ENCODE peak calls at places on chromosomes 13 and 19, in seven cellular contexts. Z, E, F, U, W, Y and G are unnamed samples.

GRCh38 chr19:50500060-50500752 is 10.8 kb downstream of the JOSD2 start:
- DNase-seq in Z (peak), E (no peak), F (no peak), U (peak), W (no peak), Y (no peak), G (no peak)

GRCh38 chr13:26222523-26223046 is 471 bp upstream of the RNF6 start:
- DNase-seq in Z (no peak), E (no peak), F (no peak), U (no peak), W (no peak), Y (no peak), G (no peak)

GRCh38 chr13:41565221-41565620 is 107.9 kb downstream of the RGCC start:
- DNase-seq in Z (no peak), E (no peak), F (no peak), U (no peak), W (no peak), Y (no peak), G (no peak)

GRCh38 chr19:45900661-45901431 is 1.6 kb downstream of the MYPOP start:
- DNase-seq in Z (no peak), E (no peak), F (no peak), U (no peak), W (no peak), Y (no peak), G (no peak)

GRCh38 chr13:27043013-27043412 is 128.6 kb downstream of the USP12 start:
- DNase-seq in Z (no peak), E (no peak), F (no peak), U (no peak), W (peak), Y (peak), G (peak)

GRCh38 chr13:44648392-44649117 is 72.4 kb upstream of the TSC22D1 start:
- DNase-seq in Z (peak), E (peak), F (no peak), U (no peak), W (no peak), Y (peak), G (no peak)

GRCh38 chr19:7512400-7512851 is 3.5 kb upstream of the ZNF358 start:
- DNase-seq in Z (no peak), E (no peak), F (no peak), U (no peak), W (no peak), Y (no peak), G (no peak)

GRCh38 chr13:45658586-45659235 is 43.2 kb upstream of the ERICH6B start:
- DNase-seq in Z (no peak), E (no peak), F (no peak), U (no peak), W (no peak), Y (no peak), G (no peak)

GRCh38 chr13:35599385-35599784 is 122.9 kb upstream of the MAB21L1 start:
- DNase-seq in Z (no peak), E (no peak), F (no peak), U (no peak), W (no peak), Y (no peak), G (no peak)

GRCh38 chr13:73018336-73018735 is 40.5 kb upstream of the KLF5 start:
- DNase-seq in Z (no peak), E (no peak), F (no peak), U (no peak), W (no peak), Y (no peak), G (no peak)

GRCh38 chr13:109986851-109987250 is 200.5 kb upstream of the IRS2 start:
- DNase-seq in Z (no peak), E (no peak), F (no peak), U (no peak), W (no peak), Y (no peak), G (no peak)

GRCh38 chr19:44807652-44808462 is 1.0 kb upstream of the BCAM start:
- DNase-seq in Z (peak), E (peak), F (peak), U (no peak), W (peak), Y (peak), G (peak)

GRCh38 chr13:98909016-98909415 is 68.8 kb downstream of the DOCK9 start:
- DNase-seq in Z (no peak), E (no peak), F (no peak), U (no peak), W (no peak), Y (no peak), G (no peak)

GRCh38 chr19:11581740-11582139 is 4.3 kb upstream of the ACP5 start:
- DNase-seq in Z (peak), E (no peak), F (no peak), U (peak), W (no peak), Y (no peak), G (no peak)

GRCh38 chr13:98214707-98215106 is 37.6 kb upstream of the RNF113B start:
- DNase-seq in Z (no peak), E (peak), F (no peak), U (no peak), W (peak), Y (no peak), G (peak)

GRCh38 chr13:110263906-110264305 is 43.1 kb downstream of the COL4A1 start:
- DNase-seq in Z (no peak), E (no peak), F (no peak), U (no peak), W (no peak), Y (no peak), G (no peak)

GRCh38 chr13:97113231-97114001 is 108.7 kb upstream of the MBNL2 start:
- DNase-seq in Z (no peak), E (no peak), F (no peak), U (no peak), W (no peak), Y (no peak), G (peak)

GRCh38 chr19:43625918-43626579 is 6.6 kb upstream of the ZNF428 start:
- DNase-seq in Z (no peak), E (peak), F (no peak), U (no peak), W (no peak), Y (peak), G (no peak)

GRCh38 chr19:13996928-13997636 is 9.0 kb downstream of the RFX1 start:
- DNase-seq in Z (peak), E (no peak), F (no peak), U (peak), W (no peak), Y (no peak), G (no peak)

GRCh38 chr13:66461021-66461420 is 769.1 kb downstream of the PCDH9 start:
- DNase-seq in Z (no peak), E (no peak), F (no peak), U (no peak), W (no peak), Y (no peak), G (no peak)

GRCh38 chr13:23828866-23829265 is 60.3 kb downstream of the MIPEP start:
- DNase-seq in Z (no peak), E (no peak), F (no peak), U (no peak), W (no peak), Y (no peak), G (no peak)

GRCh38 chr13:33787051-33787591 is 30.8 kb upstream of the RFC3 start:
- DNase-seq in Z (no peak), E (no peak), F (no peak), U (no peak), W (no peak), Y (no peak), G (no peak)

GRCh38 chr13:97366172-97366688 is 67.7 kb upstream of the RAP2A start:
- DNase-seq in Z (no peak), E (no peak), F (no peak), U (no peak), W (no peak), Y (no peak), G (no peak)

GRCh38 chr13:81606074-81606473 is 1265.1 kb upstream of the SPRY2 start:
- DNase-seq in Z (no peak), E (no peak), F (no peak), U (no peak), W (no peak), Y (no peak), G (no peak)

GRCh38 chr19:29674374-29675119 is 9.3 kb downstream of the PLEKHF1 start:
- DNase-seq in Z (peak), E (no peak), F (no peak), U (peak), W (no peak), Y (no peak), G (no peak)

GRCh38 chr13:79450110-79450509 is 30.8 kb upstream of the NDFIP2 start:
- DNase-seq in Z (no peak), E (no peak), F (no peak), U (no peak), W (no peak), Y (no peak), G (no peak)

GRCh38 chr13:113664751-113665581 is 2.1 kb upstream of the GRK1 start:
- DNase-seq in Z (no peak), E (peak), F (no peak), U (peak), W (peak), Y (no peak), G (no peak)

GRCh38 chr19:16372065-16372915 is 47.7 kb downstream of the KLF2 start:
- DNase-seq in Z (no peak), E (no peak), F (no peak), U (peak), W (no peak), Y (no peak), G (no peak)

GRCh38 chr13:29817604-29818378 is 32.6 kb downstream of the UBL3 start:
- DNase-seq in Z (peak), E (no peak), F (no peak), U (no peak), W (no peak), Y (no peak), G (no peak)

GRCh38 chr13:75368167-75368566 is 113.8 kb downstream of the TBC1D4 start:
- DNase-seq in Z (no peak), E (no peak), F (no peak), U (no peak), W (no peak), Y (no peak), G (peak)

DNA sequence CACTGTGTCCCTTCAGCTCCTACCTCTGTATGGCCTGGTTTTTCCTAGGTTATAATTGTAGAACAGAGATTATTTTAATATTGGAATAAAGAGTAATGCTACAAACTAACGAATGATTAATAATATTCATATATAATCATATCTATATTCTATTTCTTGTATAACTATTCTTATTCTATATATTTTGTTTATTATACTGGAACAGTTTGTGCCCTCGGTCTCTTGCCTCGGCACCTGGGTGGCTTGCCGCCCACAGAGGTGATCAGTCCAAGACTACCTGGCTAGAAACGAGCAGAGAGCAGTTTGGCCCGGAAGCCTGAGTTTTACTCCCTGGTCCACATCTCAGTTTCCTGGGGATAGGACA is 3.9 kb upstream of the SLC27A1 start:
- DNase-seq in Z (no peak), E (no peak), F (no peak), U (no peak), W (no peak), Y (no peak), G (no peak)
- TF ChIP-seq CTCF in Z (peak), E (no peak), F (no peak), U (peak), W (no peak), Y (no peak), G (no peak)

GRCh38 chr19:21434967-21435544 is 38.1 kb downstream of the ZNF493 start:
- DNase-seq in Z (no peak), E (no peak), F (no peak), U (no peak), W (no peak), Y (no peak), G (no peak)
- TF ChIP-seq CTCF in Z (no peak), E (no peak), F (no peak), U (no peak), W (no peak), Y (no peak), G (no peak)

GRCh38 chr19:33311326-33311682 is 9.0 kb upstream of the CEBPA start:
- DNase-seq in Z (peak), E (peak), F (no peak), U (no peak), W (peak), Y (no peak), G (no peak)
- TF ChIP-seq CTCF in Z (no peak), E (peak), F (no peak), U (no peak), W (peak), Y (peak), G (no peak)

GRCh38 chr13:101150998-101151397 is 265.3 kb downstream of the NALCN start:
- DNase-seq in Z (no peak), E (no peak), F (no peak), U (no peak), W (no peak), Y (no peak), G (peak)

GRCh38 chr13:101157261-101157660 is 259.0 kb downstream of the NALCN start:
- DNase-seq in Z (no peak), E (no peak), F (no peak), U (no peak), W (no peak), Y (no peak), G (peak)

GRCh38 chr13:101152184-101152583 is 264.1 kb downstream of the NALCN start:
- DNase-seq in Z (no peak), E (no peak), F (no peak), U (no peak), W (no peak), Y (no peak), G (peak)

DNA sequence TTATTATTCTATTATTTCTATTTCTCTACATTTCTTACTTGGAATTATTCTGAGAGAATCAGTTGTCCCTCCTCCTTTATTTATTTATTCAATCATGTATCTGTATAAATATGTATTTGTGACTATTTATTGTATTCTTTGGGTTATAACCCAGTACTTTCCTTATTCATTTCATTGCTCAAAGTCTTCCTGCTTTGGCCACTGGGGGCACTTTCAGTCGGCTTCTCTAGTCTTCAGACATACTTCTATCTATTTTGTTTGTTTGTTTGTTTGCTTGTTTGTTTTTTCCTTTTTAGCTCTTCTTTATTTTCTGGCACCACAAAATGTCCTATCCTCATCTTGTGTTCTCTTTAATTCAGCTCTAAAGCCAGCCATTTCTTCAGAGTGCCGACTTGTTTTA is 260.4 kb downstream of the NALCN start:
- DNase-seq in Z (no peak), E (no peak), F (no peak), U (no peak), W (no peak), Y (peak), G (no peak)
- TF ChIP-seq CTCF in Z (no peak), E (no peak), F (peak), U (no peak), W (no peak), Y (peak), G (peak)

GRCh38 chr19:48955308-48955958 is 758 bp downstream of the BAX start:
- DNase-seq in Z (no peak), E (no peak), F (no peak), U (no peak), W (no peak), Y (no peak), G (no peak)

GRCh38 chr19:48954011-48954594 is 572 bp upstream of the BAX start:
- DNase-seq in Z (no peak), E (no peak), F (no peak), U (no peak), W (no peak), Y (no peak), G (no peak)

GRCh38 chr19:48958006-48958405 is 3.3 kb downstream of the BAX start:
- DNase-seq in Z (no peak), E (no peak), F (no peak), U (no peak), W (no peak), Y (no peak), G (no peak)

GRCh38 chr19:48950830-48951519 is 3.7 kb upstream of the BAX start:
- DNase-seq in Z (no peak), E (no peak), F (no peak), U (no peak), W (no peak), Y (no peak), G (no peak)

GRCh38 chr19:48954595-48955307 is at the start of gene BAX:
- DNase-seq in Z (peak), E (peak), F (peak), U (peak), W (peak), Y (peak), G (peak)
- TF ChIP-seq CTCF in Z (no peak), E (no peak), F (no peak), U (no peak), W (no peak), Y (no peak), G (no peak)

GRCh38 chr13:102620512-102620911 is 23.7 kb downstream of the TPP2 start:
- DNase-seq in Z (no peak), E (no peak), F (no peak), U (no peak), W (no peak), Y (no peak), G (no peak)
- TF ChIP-seq CTCF in Z (no peak), E (no peak), F (no peak), U (no peak), W (no peak), Y (no peak), G (no peak)

DNA sequence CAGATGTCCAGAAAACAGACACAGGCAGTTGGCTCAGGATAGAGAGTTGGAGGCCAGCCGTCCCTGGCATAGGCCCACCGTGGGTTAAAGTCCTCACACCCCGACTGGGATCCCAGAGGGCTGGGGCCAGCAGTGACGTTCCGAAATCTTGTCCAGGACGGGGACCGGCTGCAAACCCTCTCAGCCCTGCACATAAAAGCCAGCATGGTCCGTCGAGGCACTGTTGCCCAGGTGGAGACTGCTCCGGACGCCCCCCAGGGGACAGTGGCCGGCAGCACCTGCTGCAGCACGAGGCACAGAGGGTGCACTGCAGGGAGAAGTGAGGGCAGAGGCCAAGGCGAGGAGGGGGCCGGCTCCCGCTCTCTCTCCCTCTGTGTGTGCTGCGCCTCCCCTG is 4.3 kb upstream of the IFNL2 start:
- DNase-seq in Z (no peak), E (no peak), F (no peak), U (peak), W (no peak), Y (no peak), G (no peak)
- TF ChIP-seq CTCF in Z (no peak), E (no peak), F (no peak), U (no peak), W (no peak), Y (no peak), G (no peak)

GRCh38 chr13:38733146-38733545 is 46.3 kb downstream of the FREM2 start:
- DNase-seq in Z (no peak), E (no peak), F (no peak), U (no peak), W (no peak), Y (no peak), G (no peak)
- TF ChIP-seq CTCF in Z (no peak), E (no peak), F (no peak), U (no peak), W (no peak), Y (no peak), G (no peak)